ENCODE peak calls at places on chromosomes 12 and 14, in six cellular contexts. C, M, Z, W, U and D are unnamed samples.

GRCh38 chr14:36214476-36215216 is 38.1 kb upstream of the PTCSC3 start:
- DNase-seq in C (no peak), M (no peak), Z (no peak), W (no peak), U (no peak), D (no peak)

GRCh38 chr14:70186826-70187483 is 1.8 kb downstream of the SLC8A3 start:
- DNase-seq in C (no peak), M (no peak), Z (no peak), W (no peak), U (no peak), D (no peak)

GRCh38 chr14:60332046-60332399 is 83.0 kb downstream of the PPM1A start:
- DNase-seq in C (no peak), M (no peak), Z (no peak), W (no peak), U (no peak), D (no peak)

GRCh38 chr14:92560106-92560865 is 46.7 kb downstream of the RIN3 start:
- DNase-seq in C (no peak), M (no peak), Z (no peak), W (no peak), U (no peak), D (no peak)

GRCh38 chr12:46266382-46266791 is 2.5 kb downstream of the SLC38A1 start:
- DNase-seq in C (no peak), M (no peak), Z (peak; percentile 46), W (no peak), U (no peak), D (no peak)

GRCh38 chr12:41795066-41795465 is 349.6 kb downstream of the GXYLT1 start:
- DNase-seq in C (no peak), M (no peak), Z (no peak), W (no peak), U (no peak), D (no peak)

GRCh38 chr12:105588126-105588525 is 257.6 kb downstream of the C12orf75 start:
- DNase-seq in C (no peak), M (no peak), Z (no peak), W (no peak), U (no peak), D (no peak)

GRCh38 chr12:13135336-13136178 is 32.1 kb upstream of the GSG1 start:
- DNase-seq in C (no peak), M (peak; percentile 55), Z (peak; percentile 33), W (peak; percentile 94), U (peak; percentile 69), D (no peak)

GRCh38 chr12:79098530-79098929 is 234.0 kb downstream of the SYT1 start:
- DNase-seq in C (no peak), M (no peak), Z (no peak), W (no peak), U (no peak), D (no peak)

GRCh38 chr12:128387811-128388422 is 120.9 kb downstream of the TMEM132C start:
- DNase-seq in C (no peak), M (peak; percentile 41), Z (peak; percentile 44), W (peak; percentile 36), U (peak; percentile 75), D (no peak)

GRCh38 chr12:41983896-41984295 is 160.8 kb downstream of the GXYLT1 start:
- DNase-seq in C (no peak), M (no peak), Z (no peak), W (no peak), U (no peak), D (no peak)

GRCh38 chr14:52318829-52319604 is 4.9 kb downstream of the PTGER2 start:
- DNase-seq in C (no peak), M (no peak), Z (no peak), W (no peak), U (no peak), D (no peak)

GRCh38 chr14:41830679-41831078 is 224.0 kb downstream of the LRFN5 start:
- DNase-seq in C (no peak), M (peak; percentile 9), Z (no peak), W (no peak), U (no peak), D (no peak)

GRCh38 chr14:26528415-26529182 is 69.2 kb downstream of the NOVA1 start:
- DNase-seq in C (no peak), M (no peak), Z (no peak), W (no peak), U (no peak), D (peak; percentile 44)

GRCh38 chr12:24617471-24617870 is 331.4 kb downstream of the BCAT1 start:
- DNase-seq in C (no peak), M (no peak), Z (no peak), W (no peak), U (no peak), D (no peak)

GRCh38 chr14:52929192-52929807 is 21.6 kb downstream of the FERMT2 start:
- DNase-seq in C (no peak), M (no peak), Z (no peak), W (no peak), U (no peak), D (no peak)

GRCh38 chr12:127355061-127355820 is 911.7 kb upstream of the TMEM132C start:
- DNase-seq in C (no peak), M (no peak), Z (peak; percentile 31), W (no peak), U (no peak), D (no peak)

GRCh38 chr14:92646952-92647461 is 101.4 kb downstream of the LGMN start:
- DNase-seq in C (no peak), M (no peak), Z (peak; percentile 16), W (no peak), U (no peak), D (no peak)

GRCh38 chr14:104799657-104800599 is 973 bp upstream of the ZBTB42 start:
- DNase-seq in C (peak; percentile 87), M (peak; percentile 86), Z (no peak), W (peak; percentile 89), U (peak; percentile 95), D (peak; percentile 91)

GRCh38 chr12:70427611-70428010 is 61.5 kb downstream of the KCNMB4 start:
- DNase-seq in C (no peak), M (no peak), Z (no peak), W (no peak), U (no peak), D (no peak)

GRCh38 chr12:124633269-124633953 is 66.0 kb upstream of the NCOR2 start:
- DNase-seq in C (no peak), M (no peak), Z (peak; percentile 85), W (no peak), U (no peak), D (no peak)

GRCh38 chr12:84624601-84625000 is 288.0 kb downstream of the SLC6A15 start:
- DNase-seq in C (no peak), M (no peak), Z (no peak), W (no peak), U (no peak), D (no peak)

GRCh38 chr12:67794151-67794550 is 145.6 kb downstream of the DYRK2 start:
- DNase-seq in C (no peak), M (no peak), Z (no peak), W (no peak), U (no peak), D (no peak)

GRCh38 chr12:47409310-47409709 is 296.5 kb downstream of the RPAP3 start:
- DNase-seq in C (no peak), M (no peak), Z (no peak), W (no peak), U (no peak), D (no peak)
- H3K27ac ChIP-seq in C (no peak overlapping the region), M (no peak overlapping the region), Z (no peak overlapping the region), W (no peak overlapping the region), U (no peak overlapping the region), D (no peak overlapping the region)

GRCh38 chr14:78175412-78175811 is 5.2 kb downstream of the NRXN3 start:
- DNase-seq in C (no peak), M (no peak), Z (no peak), W (no peak), U (no peak), D (no peak)

GRCh38 chr14:78172428-78172827 is 2.3 kb downstream of the NRXN3 start:
- DNase-seq in C (no peak), M (no peak), Z (no peak), W (no peak), U (no peak), D (no peak)

GRCh38 chr14:78173266-78174001 is 3.3 kb downstream of the NRXN3 start:
- DNase-seq in C (no peak), M (no peak), Z (no peak), W (no peak), U (no peak), D (no peak)

GRCh38 chr14:78164226-78164853 is 5.8 kb upstream of the NRXN3 start:
- DNase-seq in C (no peak), M (no peak), Z (peak; percentile 48), W (peak; percentile 30), U (no peak), D (no peak)

GRCh38 chr14:78170203-78170602 is at the start of gene NRXN3:
- DNase-seq in C (no peak), M (no peak), Z (peak; percentile 16), W (peak; percentile 26), U (no peak), D (no peak)
- H3K4me3 ChIP-seq in C (no peak within 1 kb of the TSS), M (no peak within 1 kb of the TSS), Z (peak within 1 kb of the TSS; percentile 24), W (peak within 1 kb of the TSS; percentile 22), U (no peak within 1 kb of the TSS), D (no peak within 1 kb of the TSS)

GRCh38 chr14:68819260-68819691 is 26.4 kb upstream of the ZFP36L1 start:
- DNase-seq in C (peak; percentile 73), M (peak; percentile 57), Z (peak; percentile 61), W (peak; percentile 69), U (peak; percentile 31), D (no peak)

GRCh38 chr14:68816183-68816942 is 23.5 kb upstream of the ZFP36L1 start:
- DNase-seq in C (peak; percentile 94), M (peak; percentile 92), Z (peak; percentile 92), W (peak; percentile 95), U (peak; percentile 94), D (peak; percentile 90)

GRCh38 chr14:68817513-68818212 is 24.8 kb upstream of the ZFP36L1 start:
- DNase-seq in C (no peak), M (no peak), Z (no peak), W (no peak), U (no peak), D (no peak)

GRCh38 chr14:68815288-68816182 is 22.7 kb upstream of the ZFP36L1 start:
- DNase-seq in C (peak; percentile 81), M (no peak), Z (no peak), W (no peak), U (peak; percentile 50), D (no peak)

DNA sequence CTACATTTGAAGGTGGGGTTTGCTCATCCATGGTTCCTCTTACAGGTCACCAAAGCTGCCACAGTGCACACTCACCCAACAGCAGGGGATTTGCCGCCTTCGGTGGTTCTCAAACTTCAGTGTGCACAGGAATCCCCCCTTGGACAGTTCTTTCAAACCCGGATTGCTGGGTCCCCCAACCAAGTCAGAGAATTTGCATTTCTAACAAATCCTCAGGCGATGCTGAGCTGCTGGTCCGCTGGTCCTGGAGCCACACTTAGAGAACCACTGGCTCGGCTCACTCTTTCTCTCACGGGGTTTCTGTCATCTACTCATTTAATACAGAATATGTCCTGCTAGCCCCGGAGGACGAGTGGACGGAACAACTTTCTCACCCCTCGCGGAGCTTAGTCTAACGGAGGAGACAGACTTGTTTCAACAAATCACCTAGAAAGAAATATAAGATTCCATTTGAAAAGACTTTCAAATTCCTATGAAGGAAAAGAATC is 24.1 kb upstream of the ZFP36L1 start:
- DNase-seq in C (no peak), M (no peak), Z (no peak), W (no peak), U (no peak), D (no peak)
- TF ChIP-seq CTCF in C (no peak), M (peak; percentile 31), Z (no peak), W (no peak), U (no peak), D (no peak)

GRCh38 chr14:75771614-75772013 is 110.6 kb downstream of the TTLL5 start:
- DNase-seq in C (no peak), M (no peak), Z (no peak), W (no peak), U (no peak), D (no peak)

GRCh38 chr14:75769047-75769685 is 108.1 kb downstream of the TTLL5 start:
- DNase-seq in C (no peak), M (no peak), Z (no peak), W (no peak), U (no peak), D (no peak)

GRCh38 chr14:75770635-75771034 is 109.6 kb downstream of the TTLL5 start:
- DNase-seq in C (no peak), M (no peak), Z (no peak), W (no peak), U (no peak), D (no peak)
- H3K27ac ChIP-seq in C (no peak overlapping the region), M (no peak overlapping the region), Z (no peak overlapping the region), W (no peak overlapping the region), U (no peak overlapping the region), D (peak overlapping the region; percentile 30)